ENCODE peak calls at places on chromosomes 12 and 14, in six cellular contexts. One of them, this sample, is unnamed.

GRCh38 chr12:100234166-100234565 is 32.7 kb downstream of the DEPDC4 start:
- DNase-seq in cardiac fibroblast: peak
- DNase-seq in H54: no peak
- DNase-seq in GM10248: no peak
- DNase-seq in SW 1271: no peak
- DNase-seq in NCI-H1105: no peak
- DNase-seq in this sample: no peak

GRCh38 chr14:76267322-76268012 is 108.5 kb upstream of the ESRRB start:
- DNase-seq in NCI-H1105: peak
- DNase-seq in H54: no peak
- DNase-seq in cardiac fibroblast: peak
- DNase-seq in SW 1271: no peak
- DNase-seq in GM10248: peak
- DNase-seq in this sample: peak

GRCh38 chr14:70821581-70821915 is 12.2 kb upstream of the MAP3K9 start:
- DNase-seq in GM10248: no peak
- DNase-seq in NCI-H1105: no peak
- DNase-seq in cardiac fibroblast: no peak
- DNase-seq in SW 1271: no peak
- DNase-seq in H54: no peak
- DNase-seq in this sample: no peak

GRCh38 chr14:88516742-88517418 is 37.9 kb downstream of the PTPN21 start:
- DNase-seq in SW 1271: no peak
- DNase-seq in GM10248: no peak
- DNase-seq in cardiac fibroblast: no peak
- DNase-seq in NCI-H1105: no peak
- DNase-seq in H54: no peak
- DNase-seq in this sample: no peak

GRCh38 chr14:67765192-67765834 is 51.1 kb downstream of the ZFYVE26 start:
- DNase-seq in SW 1271: no peak
- DNase-seq in cardiac fibroblast: no peak
- DNase-seq in NCI-H1105: no peak
- DNase-seq in GM10248: no peak
- DNase-seq in H54: no peak
- DNase-seq in this sample: no peak

GRCh38 chr14:93017341-93017797 is 94.4 kb downstream of the CHGA start:
- DNase-seq in SW 1271: no peak
- DNase-seq in cardiac fibroblast: no peak
- DNase-seq in GM10248: no peak
- DNase-seq in H54: no peak
- DNase-seq in NCI-H1105: no peak
- DNase-seq in this sample: no peak

GRCh38 chr12:59401862-59402261 is 194.0 kb upstream of the SLC16A7 start:
- DNase-seq in SW 1271: no peak
- DNase-seq in NCI-H1105: no peak
- DNase-seq in H54: no peak
- DNase-seq in cardiac fibroblast: no peak
- DNase-seq in GM10248: no peak
- DNase-seq in this sample: no peak

GRCh38 chr12:5432011-5432400 is at the start of gene NTF3:
- DNase-seq in SW 1271: no peak
- DNase-seq in NCI-H1105: peak
- DNase-seq in H54: no peak
- DNase-seq in GM10248: no peak
- DNase-seq in cardiac fibroblast: peak
- DNase-seq in this sample: no peak

GRCh38 chr12:69059465-69060457 is 126.8 kb upstream of the CPM start:
- DNase-seq in SW 1271: peak
- DNase-seq in NCI-H1105: no peak
- DNase-seq in H54: peak
- DNase-seq in GM10248: no peak
- DNase-seq in cardiac fibroblast: peak
- DNase-seq in this sample: peak

GRCh38 chr12:54404061-54405004 is 14.7 kb downstream of the ITGA5 start:
- DNase-seq in GM10248: peak
- DNase-seq in H54: no peak
- DNase-seq in NCI-H1105: peak
- DNase-seq in SW 1271: peak
- DNase-seq in cardiac fibroblast: peak
- DNase-seq in this sample: no peak

GRCh38 chr12:78928200-78929074 is 63.9 kb downstream of the SYT1 start:
- DNase-seq in NCI-H1105: no peak
- DNase-seq in H54: peak
- DNase-seq in cardiac fibroblast: peak
- DNase-seq in GM10248: no peak
- DNase-seq in SW 1271: peak
- DNase-seq in this sample: peak

This sample was measured in glomerular endothelial cell.